ENCODE peak calls at places on chromosomes 4 and X, in four cellular contexts. D, X, J and C are unnamed samples.
A peak's percentile ranks its signal among the peaks of the same experiment; 100 is the strongest.

GRCh38 chr4:4752576-4753401 is 106.7 kb upstream of the MSX1 start:
- DNase-seq in X (no peak), D (no peak), J (no peak), C (no peak)

GRCh38 chr4:88949605-88950004 is 107.4 kb downstream of the FAM13A start:
- DNase-seq in X (no peak), J (no peak), D (no peak), C (no peak)

GRCh38 chr4:8274772-8275241 is 5.3 kb downstream of the HTRA3 start:
- DNase-seq in J (peak; percentile 92), D (no peak), X (no peak), C (peak; percentile 52)

GRCh38 chr4:92198711-92199110 is 105.1 kb upstream of the GRID2 start:
- DNase-seq in D (no peak), J (no peak), X (no peak), C (no peak)

GRCh38 chr4:38072578-38072977 is 112.4 kb downstream of the PTTG2 start:
- DNase-seq in X (no peak), D (no peak), J (no peak), C (no peak)

GRCh38 chrX:150037041-150037440 is 98.8 kb upstream of the EOLA2 start:
- DNase-seq in X (no peak), J (no peak), D (no peak), C (no peak)

GRCh38 chr4:168124008-168124641 is 31.8 kb downstream of the ANXA10 start:
- DNase-seq in X (no peak), D (no peak), J (no peak), C (no peak)

GRCh38 chrX:1323315-1323714 is 13.3 kb upstream of the IL3RA start:
- DNase-seq in X (peak; percentile 76), J (peak; percentile 36), D (peak; percentile 7), C (no peak)

GRCh38 chr4:1883583-1883982 is 12.4 kb downstream of the NSD2 start:
- DNase-seq in D (no peak), X (no peak), J (no peak), C (no peak)

GRCh38 chr4:88535090-88535755 is 11.6 kb upstream of the PYURF start:
- DNase-seq in D (no peak), X (no peak), J (no peak), C (no peak)

GRCh38 chr4:76758290-76758882 is 139.6 kb downstream of the SOWAHB start:
- DNase-seq in D (no peak), X (peak; percentile 36), J (no peak), C (no peak)

GRCh38 chrX:16953606-16954211 is 7.3 kb downstream of the REPS2 start:
- DNase-seq in X (no peak), J (no peak), D (no peak), C (no peak)

GRCh38 chr4:73221734-73222133 is 36.9 kb downstream of the ANKRD17 start:
- DNase-seq in X (no peak), D (no peak), J (no peak), C (no peak)

GRCh38 chr4:82268050-82268825 is 105.6 kb downstream of the HNRNPD start:
- DNase-seq in D (peak; percentile 40), X (peak; percentile 40), J (peak; percentile 42), C (no peak)

GRCh38 chr4:107453231-107453630 is 266.8 kb downstream of the PAPSS1 start:
- DNase-seq in D (no peak), J (no peak), X (no peak), C (no peak)

GRCh38 chr4:47340914-47341313 is 122.6 kb downstream of the COMMD8 start:
- DNase-seq in D (no peak), X (no peak), J (no peak), C (no peak)

GRCh38 chr4:4425119-4425690 is 38.3 kb downstream of the NSG1 start:
- DNase-seq in J (no peak), X (no peak), D (no peak), C (no peak)

GRCh38 chr4:140255919-140256318 is 101.9 kb upstream of the MAML3 start:
- DNase-seq in X (no peak), J (no peak), D (no peak), C (no peak)
- TF ChIP-seq CTCF in X (no peak), J (no peak), D (no peak), C (no peak)

GRCh38 chr4:85126991-85127591 is 160.6 kb upstream of the WDFY3 start:
- DNase-seq in X (no peak), J (no peak), D (no peak), C (no peak)

GRCh38 chr4:85125688-85126087 is 159.2 kb upstream of the WDFY3 start:
- DNase-seq in D (no peak), J (no peak), X (no peak), C (no peak)

GRCh38 chr4:85132117-85132516 is 165.6 kb upstream of the WDFY3 start:
- DNase-seq in D (no peak), J (no peak), X (no peak), C (no peak)

GRCh38 chr4:85128246-85129204 is 162.0 kb upstream of the WDFY3 start:
- DNase-seq in J (no peak), X (no peak), D (no peak), C (no peak)

GRCh38 chr4:85127653-85128052 is 161.2 kb upstream of the WDFY3 start:
- DNase-seq in J (no peak), D (peak; percentile 38), X (peak; percentile 35), C (no peak)
- TF ChIP-seq CTCF in J (peak; percentile 14), D (peak; percentile 87), X (peak; percentile 23), C (no peak)

GRCh38 chrX:55006827-55007621 is 6.9 kb downstream of the APEX2 start:
- DNase-seq in D (no peak), J (no peak), X (no peak), C (no peak)

GRCh38 chrX:55007633-55008032 is 7.5 kb downstream of the APEX2 start:
- DNase-seq in J (no peak), D (no peak), X (no peak), C (peak; percentile 70)

GRCh38 chrX:55014897-55015299 is 14.7 kb downstream of the APEX2 start:
- DNase-seq in X (no peak), J (no peak), D (no peak), C (no peak)

GRCh38 chrX:55008571-55009358 is 8.6 kb downstream of the APEX2 start:
- DNase-seq in J (peak; percentile 39), X (no peak), D (no peak), C (no peak)

DNA sequence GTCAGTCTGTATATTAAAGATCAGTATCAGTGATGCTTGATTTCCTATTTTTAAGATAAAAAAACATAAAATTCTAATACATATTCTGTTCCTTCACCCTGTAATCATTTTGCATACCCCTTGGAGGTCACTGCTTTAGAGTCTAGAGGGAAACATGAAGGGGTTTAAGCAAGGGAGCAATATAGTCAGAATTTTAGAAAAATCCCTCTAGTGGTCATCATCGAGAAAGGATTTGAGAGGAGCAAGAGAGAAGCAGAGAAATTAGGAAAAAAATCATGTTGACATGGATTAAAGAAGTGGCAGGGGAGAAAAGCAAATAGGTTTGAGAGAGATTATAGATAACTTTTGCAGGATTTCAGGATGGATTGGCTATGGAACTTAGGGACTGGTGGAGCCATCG is 11.1 kb downstream of the APEX2 start:
- DNase-seq in D (no peak), X (no peak), J (no peak), C (no peak)
- TF ChIP-seq CTCF in D (peak; percentile 37), X (peak; percentile 35), J (no peak), C (no peak)

GRCh38 chr4:24686866-24687672 is 102.7 kb upstream of the DHX15 start:
- DNase-seq in D (no peak), X (peak; percentile 14), J (no peak), C (no peak)
- TF ChIP-seq CTCF in D (peak; percentile 82), X (peak; percentile 49), J (peak; percentile 25), C (no peak)